ENCODE peak calls at places on chromosome 21, in six cellular contexts. J is A549; Y is effector CD4-positive, alpha-beta T cell; E is GM13976; B is left ventricle myocardium inferior; U is IMR-90. O is an unnamed sample.

GRCh38 chr21:41758550-41758949 is 8.3 kb downstream of the RIPK4 start:
- DNase-seq in B (no peak), J (no peak), E (no peak), Y (no peak), U (no peak), O (no peak)

GRCh38 chr21:36122977-36123376 is 11.9 kb upstream of the CBR3 start:
- DNase-seq in B (no peak), J (no peak), E (no peak), U (no peak), Y (no peak), O (no peak)

GRCh38 chr21:39048064-39048463 is 135.2 kb downstream of the PSMG1 start:
- DNase-seq in J (peak; percentile 32), E (no peak), B (no peak), U (peak; percentile 4), Y (no peak), O (no peak)

GRCh38 chr21:37675202-37675801 is 241.0 kb downstream of the KCNJ6 start:
- DNase-seq in E (peak; percentile 82), B (peak; percentile 60), J (peak; percentile 14), U (peak; percentile 38), Y (peak; percentile 35), O (peak; percentile 51)

GRCh38 chr21:41283211-41283818 is 33.3 kb upstream of the FAM3B start:
- DNase-seq in Y (peak; percentile 38), J (peak; percentile 50), B (no peak), E (peak; percentile 79), U (peak; percentile 87), O (peak; percentile 13)

GRCh38 chr21:35980821-35981220 is 79.5 kb downstream of the SETD4 start:
- DNase-seq in U (no peak), Y (no peak), B (no peak), J (no peak), E (no peak), O (no peak)

GRCh38 chr21:29265690-29266479 is 32.8 kb upstream of the BACH1 start:
- DNase-seq in B (no peak), J (no peak), U (no peak), Y (no peak), E (no peak), O (no peak)

GRCh38 chr21:37636152-37636860 is 269.7 kb downstream of the DYRK1A start:
- DNase-seq in E (no peak), B (no peak), Y (no peak), U (peak; percentile 76), J (peak; percentile 49), O (no peak)

GRCh38 chr21:28729887-28730286 is 262.8 kb downstream of the LTN1 start:
- DNase-seq in J (no peak), Y (no peak), B (no peak), E (no peak), U (no peak), O (no peak)

GRCh38 chr21:36783612-36784383 is 84.9 kb downstream of the SIM2 start:
- DNase-seq in U (peak; percentile 97), E (no peak), Y (no peak), B (no peak), J (peak; percentile 22), O (no peak)

GRCh38 chr21:45542242-45542666 is at the start of gene SLC19A1:
- DNase-seq in U (peak; percentile 48), E (peak; percentile 97), B (peak; percentile 76), J (peak; percentile 77), Y (peak; percentile 58), O (peak; percentile 53)

GRCh38 chr21:42820513-42821465 is 58.5 kb downstream of the WDR4 start:
- DNase-seq in E (no peak), B (no peak), J (no peak), U (no peak), Y (no peak), O (no peak)

GRCh38 chr21:43323244-43324005 is 103.5 kb downstream of the SIK1 start:
- DNase-seq in Y (no peak), B (peak; percentile 83), U (no peak), E (no peak), J (no peak), O (no peak)

GRCh38 chr21:45302082-45303061 is 14.7 kb upstream of the POFUT2 start:
- DNase-seq in U (no peak), J (no peak), B (peak; percentile 85), E (no peak), Y (peak; percentile 59), O (peak; percentile 75)

GRCh38 chr21:33531007-33531406 is 10.9 kb downstream of the GART start:
- DNase-seq in E (no peak), J (no peak), Y (no peak), B (no peak), U (no peak), O (no peak)

GRCh38 chr21:40567511-40567910 is 279.4 kb downstream of the DSCAM start:
- DNase-seq in J (no peak), E (no peak), Y (no peak), U (no peak), B (no peak), O (no peak)

GRCh38 chr21:40938078-40938477 is 91.1 kb upstream of the DSCAM start:
- DNase-seq in U (no peak), B (no peak), E (no peak), Y (no peak), J (no peak), O (no peak)

GRCh38 chr21:28550057-28550825 is 442.4 kb downstream of the LTN1 start:
- DNase-seq in U (peak; percentile 11), B (no peak), Y (no peak), E (no peak), J (no peak), O (no peak)

GRCh38 chr21:37530901-37531351 is 164.4 kb downstream of the DYRK1A start:
- DNase-seq in J (no peak), Y (no peak), B (no peak), E (no peak), U (no peak), O (no peak)

GRCh38 chr21:26846036-26846931 is 1.1 kb upstream of the ADAMTS1 start:
- DNase-seq in B (peak; percentile 91), U (peak; percentile 82), E (no peak), J (no peak), Y (no peak), O (no peak)

GRCh38 chr21:41966872-41967621 is 13.2 kb upstream of the C2CD2 start:
- DNase-seq in J (no peak), U (no peak), B (no peak), E (peak; percentile 17), Y (no peak), O (no peak)

GRCh38 chr21:31566611-31567010 is 92.9 kb upstream of the SOD1 start:
- DNase-seq in B (no peak), E (no peak), J (no peak), U (no peak), Y (no peak), O (no peak)

GRCh38 chr21:33198346-33199135 is 31.2 kb upstream of the IFNAR2 start:
- DNase-seq in U (peak; percentile 63), E (no peak), Y (no peak), B (peak; percentile 58), J (no peak), O (no peak)

GRCh38 chr21:38982096-38982495 is 176.4 kb downstream of the ETS2 start:
- DNase-seq in U (no peak), J (no peak), E (no peak), B (no peak), Y (no peak), O (no peak)

GRCh38 chr21:39451332-39452206 is at the start of gene SH3BGR:
- DNase-seq in B (peak; percentile 73), E (no peak), U (no peak), J (no peak), Y (no peak), O (no peak)

GRCh38 chr21:25878334-25878733 is 143.6 kb downstream of the GABPA start:
- DNase-seq in B (no peak), J (no peak), U (peak; percentile 18), Y (no peak), E (no peak), O (no peak)

GRCh38 chr21:22795091-22795490 is 1796.9 kb downstream of the NCAM2 start:
- DNase-seq in Y (no peak), U (no peak), J (no peak), B (no peak), E (no peak), O (no peak)

GRCh38 chr21:19998450-19998849 is 999.8 kb upstream of the NCAM2 start:
- DNase-seq in Y (no peak), E (no peak), U (no peak), B (no peak), J (no peak), O (no peak)

GRCh38 chr21:35578831-35579470 is 481.4 kb downstream of the SETD4 start:
- DNase-seq in E (no peak), U (peak; percentile 66), B (no peak), Y (no peak), J (no peak), O (no peak)

GRCh38 chr21:45295576-45296365 is 8.1 kb upstream of the POFUT2 start:
- DNase-seq in B (peak; percentile 25), U (peak; percentile 91), Y (no peak), E (no peak), J (no peak), O (no peak)

GRCh38 chr21:38817371-38818335 is 11.9 kb downstream of the ETS2 start:
- DNase-seq in E (no peak), U (peak; percentile 79), B (no peak), J (no peak), Y (no peak), O (no peak)

GRCh38 chr21:38308785-38309119 is 52.0 kb downstream of the KCNJ15 start:
- DNase-seq in B (no peak), U (no peak), E (no peak), J (no peak), Y (no peak), O (no peak)

GRCh38 chr21:33383056-33383888 is 19.9 kb upstream of the IFNGR2 start:
- DNase-seq in U (peak; percentile 94), Y (peak; percentile 70), J (no peak), E (peak; percentile 71), B (peak; percentile 60), O (peak; percentile 55)

GRCh38 chr21:45985471-45986315 is 4.1 kb downstream of the COL6A1 start:
- DNase-seq in J (no peak), B (peak; percentile 17), E (no peak), Y (no peak), U (no peak), O (no peak)

GRCh38 chr21:35648512-35648911 is 411.8 kb downstream of the SETD4 start:
- DNase-seq in U (no peak), E (no peak), J (no peak), Y (no peak), B (no peak), O (no peak)

GRCh38 chr21:34129039-34129891 is 55.9 kb downstream of the MRPS6 start:
- DNase-seq in U (peak; percentile 92), E (no peak), B (peak; percentile 58), J (no peak), Y (peak; percentile 50), O (peak; percentile 65)

GRCh38 chr21:28253378-28253777 is 739.3 kb downstream of the LTN1 start:
- DNase-seq in Y (no peak), B (no peak), J (no peak), E (no peak), U (peak; percentile 62), O (no peak)